ENCODE peak calls at places on chromosome 11, in ten cellular contexts. F is activated gamma-delta T cell treated with anti-CD3 and anti-CD28 coated beads, Interleukin-2, amount 50 U/mL, for 16 hours; R is GM04503; Q is fibroblast of the aortic adventitia; P is Calu3; M is fibroblast of lung; S is hepatic stellate cell; J is activated naive CD4-positive, alpha-beta T cell; I is GM04504; K is HuH-7. L is an unnamed sample.

GRCh38 chr11:57761301-57762234 is at the start of gene CTNND1:
- DNase-seq in F (no peak), I (peak), S (peak), Q (peak), J (no peak), K (peak), R (peak), P (peak), M (peak), L (peak)

GRCh38 chr11:2518983-2519340 is 74.2 kb downstream of the KCNQ1 start:
- DNase-seq in M (no peak), K (no peak), I (no peak), F (no peak), R (no peak), P (no peak), S (no peak), J (no peak), Q (no peak), L (peak)

GRCh38 chr11:61973603-61974162 is 6.2 kb upstream of the FTH1 start:
- DNase-seq in M (no peak), F (no peak), K (no peak), R (no peak), Q (peak), J (no peak), I (no peak), S (no peak), P (no peak), L (no peak)

GRCh38 chr11:14065153-14065552 is 102.6 kb downstream of the SPON1 start:
- DNase-seq in I (no peak), S (no peak), R (no peak), M (no peak), F (no peak), K (no peak), J (no peak), Q (no peak), P (no peak), L (no peak)

GRCh38 chr11:120775986-120776682 is 247.8 kb upstream of the TBCEL start:
- DNase-seq in J (no peak), I (no peak), M (no peak), F (no peak), Q (no peak), P (no peak), K (no peak), S (no peak), R (no peak), L (no peak)

GRCh38 chr11:58768137-58768536 is 36.4 kb upstream of the GLYAT start:
- DNase-seq in F (no peak), M (no peak), K (no peak), I (no peak), R (no peak), P (no peak), J (no peak), S (no peak), Q (no peak), L (no peak)

GRCh38 chr11:67406969-67407699 is 3.3 kb downstream of the TBC1D10C start:
- DNase-seq in S (no peak), F (no peak), P (no peak), M (no peak), J (no peak), Q (no peak), I (no peak), R (no peak), K (peak), L (no peak)

GRCh38 chr11:46248270-46249102 is 29.0 kb upstream of the CREB3L1 start:
- DNase-seq in R (peak), Q (peak), S (peak), I (peak), K (no peak), F (no peak), P (no peak), M (peak), J (no peak), L (no peak)

GRCh38 chr11:95686265-95686664 is 103.3 kb downstream of the FAM76B start:
- DNase-seq in P (no peak), J (no peak), M (no peak), F (no peak), R (no peak), Q (no peak), K (no peak), S (no peak), I (no peak), L (no peak)

GRCh38 chr11:98701541-98701940 is 319.2 kb upstream of the CNTN5 start:
- DNase-seq in Q (no peak), M (no peak), P (no peak), S (no peak), F (no peak), I (no peak), K (no peak), R (no peak), J (no peak), L (no peak)

GRCh38 chr11:1656670-1657069 is 27.1 kb downstream of the KRTAP5-5 start:
- DNase-seq in R (no peak), J (no peak), Q (no peak), P (no peak), I (no peak), K (no peak), S (no peak), M (no peak), F (no peak), L (no peak)

GRCh38 chr11:109605006-109605405 is 183.0 kb downstream of the C11orf87 start:
- DNase-seq in F (no peak), M (no peak), I (no peak), R (no peak), S (no peak), P (no peak), Q (no peak), K (no peak), J (no peak), L (no peak)

GRCh38 chr11:58006940-58007339 is 16.7 kb upstream of the OR9Q1 start:
- DNase-seq in I (no peak), F (no peak), K (no peak), S (peak), M (no peak), Q (peak), J (no peak), R (peak), P (no peak), L (no peak)

GRCh38 chr11:122721964-122722266 is 66.4 kb downstream of the UBASH3B start:
- DNase-seq in J (no peak), K (no peak), Q (peak), M (peak), P (no peak), F (no peak), R (no peak), I (no peak), S (peak), L (no peak)

GRCh38 chr11:1152316-1153104 is 5.2 kb upstream of the MUC5AC start:
- DNase-seq in S (no peak), P (peak), F (no peak), I (no peak), R (no peak), Q (peak), J (no peak), K (peak), M (peak), L (no peak)

GRCh38 chr11:18633256-18634139 is 644 bp downstream of the SPTY2D1 start:
- DNase-seq in R (no peak), K (no peak), M (peak), S (peak), I (no peak), P (peak), J (no peak), F (no peak), Q (peak), L (no peak)

GRCh38 chr11:47768090-47768620 is 1.0 kb upstream of the FNBP4 start:
- DNase-seq in K (peak), J (no peak), I (no peak), M (peak), Q (peak), F (no peak), S (peak), R (peak), P (peak), L (peak)

GRCh38 chr11:74462009-74462408 is 5.3 kb downstream of the KCNE3 start:
- DNase-seq in P (peak), M (peak), J (no peak), S (no peak), F (no peak), I (no peak), R (no peak), Q (peak), K (peak), L (peak)

GRCh38 chr11:96211433-96211832 is 131.6 kb downstream of the MAML2 start:
- DNase-seq in F (no peak), S (no peak), P (no peak), Q (no peak), J (no peak), I (no peak), R (no peak), M (no peak), K (no peak), L (no peak)

GRCh38 chr11:47143322-47143721 is 33.4 kb downstream of the ARFGAP2 start:
- DNase-seq in P (no peak), I (peak), S (peak), J (no peak), K (no peak), M (peak), F (no peak), R (peak), Q (peak), L (no peak)

GRCh38 chr11:1163911-1164735 is 6.4 kb downstream of the MUC5AC start:
- DNase-seq in F (no peak), K (peak), M (no peak), P (no peak), S (no peak), I (no peak), Q (no peak), R (no peak), J (no peak), L (peak)

GRCh38 chr11:49952091-49952490 is at the start of gene OR4C13:
- DNase-seq in Q (no peak), I (no peak), M (no peak), K (no peak), J (no peak), S (no peak), R (no peak), P (no peak), F (no peak), L (no peak)

GRCh38 chr11:57163160-57163868 is 18.4 kb upstream of the LRRC55 start:
- DNase-seq in S (no peak), J (no peak), I (no peak), Q (no peak), M (no peak), P (no peak), R (no peak), K (no peak), F (no peak), L (no peak)

GRCh38 chr11:118912742-118913410 is 12.8 kb downstream of the BCL9L start:
- DNase-seq in K (no peak), Q (no peak), S (no peak), P (no peak), J (no peak), R (no peak), F (no peak), I (no peak), M (no peak), L (no peak)

GRCh38 chr11:64250875-64251721 is at the start of gene PLCB3:
- DNase-seq in K (peak), I (no peak), R (no peak), J (peak), S (peak), M (peak), P (peak), Q (no peak), F (peak), L (no peak)

GRCh38 chr11:121452609-121453150 is at the start of gene SORL1-AS1:
- DNase-seq in Q (no peak), M (no peak), I (no peak), P (peak), R (no peak), S (no peak), F (peak), J (no peak), K (no peak), L (no peak)

GRCh38 chr11:75465701-75466531 is 32.9 kb upstream of the KLHL35 start:
- DNase-seq in J (no peak), K (no peak), Q (peak), I (no peak), R (no peak), F (no peak), P (no peak), S (peak), M (no peak), L (no peak)

GRCh38 chr11:65767406-65767805 is 13.4 kb downstream of the AP5B1 start:
- DNase-seq in I (no peak), F (no peak), R (no peak), K (no peak), M (peak), P (no peak), S (no peak), Q (peak), J (no peak), L (no peak)

GRCh38 chr11:112751312-112751711 is 209.9 kb upstream of the NCAM1 start:
- DNase-seq in S (no peak), M (no peak), Q (no peak), I (no peak), R (no peak), F (no peak), P (no peak), K (no peak), J (no peak), L (no peak)

GRCh38 chr11:133787379-133788103 is 57.8 kb downstream of the SPATA19 start:
- DNase-seq in J (no peak), P (no peak), F (no peak), M (no peak), S (no peak), R (no peak), Q (no peak), K (no peak), I (no peak), L (peak)

GRCh38 chr11:17496406-17496805 is 19.8 kb upstream of the ABCC8 start:
- DNase-seq in P (no peak), R (no peak), F (no peak), J (no peak), Q (peak), S (no peak), K (no peak), M (peak), I (no peak), L (no peak)

GRCh38 chr11:132123449-132123848 is 753.0 kb downstream of the NTM start:
- DNase-seq in P (no peak), R (no peak), F (no peak), Q (no peak), M (no peak), J (no peak), I (no peak), K (no peak), S (no peak), L (no peak)

GRCh38 chr11:43943931-43944751 is 1.7 kb downstream of the C11orf96 start:
- DNase-seq in R (no peak), S (no peak), Q (no peak), P (peak), F (no peak), K (no peak), M (no peak), I (no peak), J (no peak), L (no peak)

GRCh38 chr11:68212421-68213134 is 518 bp downstream of the KMT5B start:
- DNase-seq in S (peak), M (peak), K (peak), I (peak), J (no peak), F (peak), P (peak), R (no peak), Q (peak), L (peak)

GRCh38 chr11:77619576-77620198 is 17.9 kb downstream of the CLNS1A start:
- DNase-seq in I (peak), S (no peak), J (no peak), P (peak), K (no peak), F (no peak), R (no peak), M (peak), Q (peak), L (no peak)

GRCh38 chr11:62137276-62137861 is 13.6 kb downstream of the INCENP start:
- DNase-seq in J (no peak), P (no peak), I (no peak), M (no peak), K (no peak), S (no peak), R (no peak), Q (no peak), F (no peak), L (no peak)

GRCh38 chr11:17601206-17602075 is 54.4 kb downstream of the OTOG start:
- DNase-seq in J (no peak), R (no peak), P (peak), K (no peak), S (no peak), I (no peak), Q (no peak), F (no peak), M (no peak), L (no peak)

GRCh38 chr11:46557684-46558151 is 36.1 kb downstream of the AMBRA1 start:
- DNase-seq in K (no peak), R (no peak), J (no peak), S (no peak), M (peak), I (no peak), F (no peak), Q (peak), P (peak), L (no peak)

GRCh38 chr11:11816511-11817319 is 25.1 kb upstream of the USP47 start:
- DNase-seq in R (no peak), F (no peak), K (no peak), J (no peak), Q (peak), S (no peak), I (no peak), M (peak), P (no peak), L (no peak)